ENCODE peak calls at places on chromosomes 5 and 9, in seven cellular contexts. W, E, H, D, B, V and P are unnamed samples.

GRCh38 chr5:122997294-122997693 is 39.2 kb downstream of the PPIC start:
- DNase-seq in D (no peak), V (no peak), W (no peak), H (no peak), E (no peak), B (no peak), P (no peak)

GRCh38 chr5:1324301-1324700 is 20.6 kb downstream of the CLPTM1L start:
- DNase-seq in D (no peak), B (no peak), H (no peak), E (no peak), W (no peak), V (no peak), P (no peak)

GRCh38 chr5:150615141-150615699 is 25.2 kb upstream of the SYNPO start:
- DNase-seq in D (peak; percentile 41), B (no peak), W (no peak), H (no peak), V (no peak), E (peak; percentile 79), P (no peak)

GRCh38 chr5:150562832-150563231 is 54.9 kb downstream of the NDST1 start:
- DNase-seq in D (peak; percentile 52), W (peak; percentile 45), B (no peak), H (no peak), E (no peak), V (no peak), P (no peak)

GRCh38 chr5:149205625-149206523 is 64.6 kb downstream of the ABLIM3 start:
- DNase-seq in B (no peak), V (no peak), W (no peak), H (no peak), D (no peak), E (no peak), P (no peak)

GRCh38 chr5:164540174-164540573 is 1034.8 kb downstream of the MAT2B start:
- DNase-seq in E (no peak), V (no peak), H (no peak), B (no peak), W (no peak), D (no peak), P (no peak)

GRCh38 chr5:92836861-92837755 is 743.9 kb downstream of the NR2F1-AS1 start:
- DNase-seq in V (no peak), E (no peak), W (no peak), B (no peak), H (no peak), D (no peak), P (no peak)

GRCh38 chr5:72511371-72512178 is 4.4 kb upstream of the ZNF366 start:
- DNase-seq in W (no peak), D (no peak), H (no peak), E (no peak), B (no peak), V (no peak), P (peak; percentile 53)

GRCh38 chr5:114434396-114435219 is 72.7 kb downstream of the KCNN2 start:
- DNase-seq in D (no peak), V (no peak), B (no peak), E (no peak), W (no peak), H (no peak), P (no peak)

GRCh38 chr9:128211551-128212281 is 8.5 kb downstream of the DNM1 start:
- DNase-seq in D (no peak), E (no peak), B (no peak), V (no peak), W (peak; percentile 75), H (no peak), P (no peak)

GRCh38 chr5:68557162-68557936 is 341.8 kb downstream of the PIK3R1 start:
- DNase-seq in V (no peak), E (no peak), W (no peak), B (no peak), D (no peak), H (no peak), P (no peak)

GRCh38 chr5:95939465-95939864 is 22.2 kb downstream of the ELL2 start:
- DNase-seq in V (no peak), W (no peak), D (no peak), E (no peak), H (no peak), B (no peak), P (no peak)

GRCh38 chr9:125255781-125256391 is 5.7 kb upstream of the GAPVD1 start:
- DNase-seq in H (no peak), E (no peak), V (peak; percentile 61), W (peak; percentile 40), D (no peak), B (no peak), P (no peak)

GRCh38 chr5:180563994-180564393 is 27.3 kb downstream of the SCGB3A1 start:
- DNase-seq in V (no peak), W (no peak), H (no peak), E (no peak), D (no peak), B (no peak), P (no peak)

GRCh38 chr5:137393196-137393993 is 105.7 kb downstream of the SPOCK1 start:
- DNase-seq in V (no peak), E (no peak), W (no peak), H (no peak), B (no peak), D (no peak), P (no peak)

GRCh38 chr5:137392261-137392660 is 106.9 kb downstream of the SPOCK1 start:
- DNase-seq in D (no peak), B (no peak), E (no peak), W (no peak), H (no peak), V (no peak), P (no peak)

GRCh38 chr5:137398175-137398574 is 101.0 kb downstream of the SPOCK1 start:
- DNase-seq in H (no peak), E (no peak), V (no peak), W (no peak), B (no peak), D (no peak), P (no peak)

GRCh38 chr5:137398751-137399150 is 100.4 kb downstream of the SPOCK1 start:
- DNase-seq in W (no peak), E (no peak), V (no peak), D (no peak), B (no peak), H (no peak), P (no peak)

DNA sequence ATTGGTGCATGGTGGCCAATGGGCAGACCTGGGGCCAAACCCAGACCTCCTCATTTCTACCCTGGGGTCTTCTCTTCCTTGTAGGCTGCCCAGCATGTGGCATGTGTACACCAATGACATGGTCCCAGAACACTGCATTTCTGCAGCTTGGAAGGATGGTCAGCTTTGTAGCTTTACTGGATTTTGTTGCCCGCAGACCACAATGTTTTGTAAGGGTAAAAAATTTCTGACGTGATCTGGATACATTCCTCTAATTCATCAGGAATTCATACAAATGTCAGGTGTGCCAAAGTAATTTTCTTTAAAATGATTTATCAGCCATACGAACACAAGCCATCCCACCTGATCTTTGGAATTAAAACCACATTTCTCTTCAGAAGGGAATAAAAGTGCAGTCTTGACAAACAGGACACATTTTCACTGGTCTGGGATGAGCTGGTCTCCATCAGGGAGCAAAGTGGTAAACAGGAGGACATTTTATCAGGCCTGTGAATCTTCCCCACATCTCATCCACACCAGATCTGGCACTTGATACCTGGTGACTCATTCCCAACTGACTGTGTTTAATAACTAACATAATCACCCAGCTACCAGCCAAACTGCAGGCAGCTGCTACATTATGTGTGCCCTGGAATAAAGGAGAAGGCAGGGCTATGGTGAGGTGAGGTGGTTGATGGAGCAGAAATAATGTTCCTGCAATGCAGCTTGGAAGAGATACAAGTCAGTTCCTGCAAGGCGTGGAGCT is 103.9 kb downstream of the SPOCK1 start:
- DNase-seq in E (no peak), B (no peak), V (no peak), D (no peak), W (no peak), H (no peak), P (no peak)
- TF ChIP-seq EP300 in E (no peak), B (no peak), V (no peak), D (peak; percentile 16), W (no peak), H (no peak), P (no peak)

DNA sequence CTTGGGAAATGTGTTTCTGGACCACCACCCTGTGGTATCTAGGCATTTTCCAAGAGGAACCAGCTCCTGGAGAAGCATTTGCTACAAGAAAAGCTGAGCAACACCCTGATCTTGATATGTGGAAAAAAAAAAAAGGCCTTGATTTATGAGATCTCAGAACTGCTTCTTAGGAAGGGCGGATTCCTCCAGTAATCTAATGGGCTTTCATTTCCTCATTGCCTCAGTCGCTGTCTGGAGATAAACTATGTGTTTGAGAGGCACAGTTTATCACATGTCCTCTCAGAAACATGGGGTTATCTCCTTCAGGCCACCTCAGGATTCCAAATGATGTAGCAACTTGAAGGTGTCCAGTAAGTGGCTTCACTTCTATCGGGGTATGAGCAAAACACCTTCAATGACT is 56.5 kb upstream of the ZNF622 start:
- DNase-seq in B (no peak), W (no peak), V (no peak), D (no peak), E (no peak), H (no peak), P (no peak)
- H3K27ac ChIP-seq in B (no peak overlapping the region), W (no peak overlapping the region), V (no peak overlapping the region), D (peak overlapping the region; percentile 89), E (no peak overlapping the region), H (no peak overlapping the region), P (no peak overlapping the region)

GRCh38 chr9:95099321-95100070 is 218.0 kb downstream of the FANCC start:
- DNase-seq in D (no peak), B (no peak), H (no peak), W (no peak), E (no peak), V (no peak), P (no peak)
- TF ChIP-seq CTCF in D (no peak), B (no peak), H (no peak), W (no peak), E (no peak), V (no peak), P (no peak)

DNA sequence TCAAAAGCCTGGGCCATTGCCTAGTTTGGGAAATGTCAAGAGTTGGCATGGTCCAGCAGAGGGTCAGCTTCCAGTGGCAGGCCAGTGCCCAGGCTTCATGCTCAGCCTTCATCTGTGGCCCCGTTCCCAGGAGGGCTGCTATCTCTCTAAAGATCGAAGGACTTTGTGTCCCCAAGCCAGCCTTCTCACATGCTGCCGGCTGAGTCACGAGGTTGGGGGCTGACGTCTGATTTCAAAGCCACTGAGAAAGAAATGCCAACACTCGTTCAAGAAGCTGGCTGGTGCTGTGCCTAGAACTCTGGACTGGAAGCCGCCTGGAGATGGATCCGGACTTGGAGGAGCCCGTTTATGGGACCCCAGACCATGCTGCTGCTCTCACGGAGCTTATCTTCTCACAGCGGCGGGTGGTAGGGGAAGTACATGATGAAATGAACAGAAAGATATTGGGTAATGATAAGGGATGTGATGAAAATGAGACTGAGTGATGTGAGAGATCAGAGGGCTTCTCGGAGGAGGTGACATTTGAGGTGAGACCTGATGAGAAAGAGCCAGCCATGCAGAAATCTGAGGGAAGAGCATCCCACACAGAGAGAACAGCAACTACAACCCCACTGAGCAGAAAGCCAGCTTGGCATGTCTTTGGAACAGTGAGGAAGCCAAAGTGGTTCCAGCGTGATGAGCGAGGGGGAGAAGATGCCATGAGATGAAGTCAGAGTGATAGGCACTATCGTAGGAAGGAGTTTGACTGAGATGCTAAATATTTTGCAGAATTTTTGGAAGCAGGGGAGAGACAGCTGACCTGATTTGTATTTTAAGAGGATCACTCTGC is 54.9 kb upstream of the BOD1 start:
- DNase-seq in E (no peak), V (no peak), H (no peak), B (no peak), W (no peak), D (peak; percentile 18), P (no peak)
- TF ChIP-seq EP300 in E (no peak), V (peak; percentile 75), H (no peak), B (no peak), W (no peak), D (no peak), P (no peak)

GRCh38 chr5:157485811-157486739 is 26.1 kb downstream of the NIPAL4 start:
- DNase-seq in D (peak; percentile 58), B (no peak), E (no peak), W (no peak), V (no peak), H (no peak), P (no peak)
- H3K27ac ChIP-seq in D (peak overlapping the region; percentile 44), B (no peak overlapping the region), E (no peak overlapping the region), W (no peak overlapping the region), V (no peak overlapping the region), H (no peak overlapping the region), P (no peak overlapping the region)